ENCODE peak calls at places on chromosomes 5 and 9, in nine cellular contexts. W is left ventricle myocardium inferior, A is left lung, M is astrocyte of the spinal cord, T is heart right ventricle, Z is glutamatergic neuron, P is nephron progenitor cell, Y is WERI-Rb-1, F is mammary epithelial cell. S is an unnamed sample.

GRCh38 chr5:90293931-90294330 is 115.6 kb downstream of the CETN3 start:
- DNase-seq in W (no peak), A (no peak), M (peak; percentile 92), T (no peak), Z (no peak), P (no peak), Y (no peak), F (no peak), S (no peak)

GRCh38 chr9:89533396-89534187 is 35.7 kb upstream of the SEMA4D start:
- DNase-seq in W (no peak), A (no peak), M (no peak), T (no peak), Z (no peak), P (no peak), Y (no peak), F (no peak), S (no peak)

GRCh38 chr9:113564804-113565237 is 101.3 kb downstream of the RGS3 start:
- DNase-seq in W (peak; percentile 69), A (peak; percentile 85), M (peak; percentile 79), T (peak; percentile 73), Z (peak; percentile 56), P (peak; percentile 58), Y (peak; percentile 33), F (peak; percentile 85), S (no peak)

GRCh38 chr9:80157128-80157527 is 585.4 kb downstream of the TLE4 start:
- DNase-seq in W (no peak), A (no peak), M (no peak), T (no peak), Z (no peak), P (no peak), Y (no peak), F (no peak), S (no peak)

GRCh38 chr9:123541441-123541840 is 185.4 kb downstream of the CRB2 start:
- DNase-seq in W (no peak), A (no peak), M (no peak), T (no peak), Z (no peak), P (no peak), Y (no peak), F (no peak), S (no peak)

GRCh38 chr5:39176740-39177628 is 42.4 kb downstream of the FYB1 start:
- DNase-seq in W (no peak), A (no peak), M (no peak), T (no peak), Z (no peak), P (no peak), Y (no peak), F (no peak), S (no peak)

GRCh38 chr9:37511006-37511714 is 25.4 kb downstream of the POLR1E start:
- DNase-seq in W (no peak), A (no peak), M (no peak), T (no peak), Z (peak; percentile 47), P (peak; percentile 41), Y (peak; percentile 69), F (no peak), S (no peak)

GRCh38 chr9:89523948-89524347 is 26.0 kb upstream of the SEMA4D start:
- DNase-seq in W (no peak), A (no peak), M (no peak), T (no peak), Z (no peak), P (no peak), Y (no peak), F (no peak), S (no peak)

GRCh38 chr5:104708027-104708426 is 1145.4 kb upstream of the NUDT12 start:
- DNase-seq in W (no peak), A (no peak), M (no peak), T (no peak), Z (no peak), P (no peak), Y (no peak), F (no peak), S (no peak)

GRCh38 chr9:130940693-130941576 is 1.9 kb upstream of the FIBCD1 start:
- DNase-seq in W (peak; percentile 62), A (peak; percentile 78), M (no peak), T (peak; percentile 73), Z (peak; percentile 78), P (peak; percentile 82), Y (peak; percentile 87), F (peak; percentile 91), S (peak; percentile 77)

GRCh38 chr9:101028346-101029299 is at the start of gene PLPPR1:
- DNase-seq in W (peak; percentile 18), A (peak; percentile 76), M (peak; percentile 33), T (peak; percentile 16), Z (peak; percentile 91), P (peak; percentile 90), Y (peak; percentile 98), F (peak; percentile 67), S (peak; percentile 57)

DNA sequence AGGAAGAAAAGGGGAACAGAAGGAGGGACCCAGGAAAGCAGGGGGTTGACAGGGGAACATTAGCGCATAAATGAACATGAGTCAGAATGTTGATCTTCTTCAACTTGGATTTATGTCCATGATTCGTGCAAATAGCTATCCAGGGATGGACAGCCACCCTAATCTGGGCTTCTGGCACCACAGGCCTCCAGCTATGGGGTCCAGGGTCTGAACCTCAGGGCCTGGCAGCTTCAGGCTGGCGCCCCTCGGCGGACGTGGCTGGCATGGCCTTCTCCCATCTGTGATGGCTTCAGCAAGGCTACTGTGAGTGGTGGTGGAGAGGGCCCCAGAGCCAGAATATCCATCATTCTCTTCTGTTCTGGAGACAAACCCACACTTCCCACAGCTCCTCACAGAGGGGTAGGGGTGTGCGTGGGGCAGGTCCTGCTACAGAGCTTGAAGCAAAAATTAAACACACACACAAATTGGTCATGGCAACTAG is 9.5 kb downstream of the GPX3 start:
- DNase-seq in W (no peak), A (no peak), M (no peak), T (no peak), Z (no peak), P (no peak), Y (no peak), F (no peak), S (no peak)
- TF ChIP-seq CTCF in W (no peak), A (no peak), M (no peak), T (no peak), Z (no peak), P (no peak), Y (no peak), F (no peak), S (no peak)

GRCh38 chr9:133747309-133747708 is 9.2 kb upstream of the SARDH start:
- DNase-seq in W (no peak), A (no peak), M (no peak), T (no peak), Z (no peak), P (no peak), Y (no peak), F (no peak), S (no peak)

GRCh38 chr9:133752739-133753446 is 14.7 kb upstream of the SARDH start:
- DNase-seq in W (no peak), A (no peak), M (no peak), T (no peak), Z (no peak), P (no peak), Y (no peak), F (no peak), S (no peak)

GRCh38 chr9:133754187-133754586 is 16.0 kb upstream of the SARDH start:
- DNase-seq in W (no peak), A (no peak), M (no peak), T (no peak), Z (no peak), P (no peak), Y (no peak), F (no peak), S (peak; percentile 1)

GRCh38 chr9:133750927-133751649 is 12.9 kb upstream of the SARDH start:
- DNase-seq in W (no peak), A (no peak), M (no peak), T (no peak), Z (no peak), P (no peak), Y (no peak), F (no peak), S (no peak)
- TF ChIP-seq CTCF in W (no peak), A (no peak), M (no peak), T (no peak), Z (no peak), P (no peak), Y (no peak), F (no peak), S (no peak)

GRCh38 chr9:87665516-87665915 is 60.4 kb upstream of the CTSL start:
- DNase-seq in W (no peak), A (no peak), M (no peak), T (no peak), Z (no peak), P (no peak), Y (no peak), F (no peak), S (no peak)

GRCh38 chr9:87664153-87665060 is 61.5 kb upstream of the CTSL start:
- DNase-seq in W (no peak), A (no peak), M (no peak), T (no peak), Z (no peak), P (no peak), Y (no peak), F (no peak), S (no peak)

GRCh38 chr9:87668722-87669121 is 57.2 kb upstream of the CTSL start:
- DNase-seq in W (no peak), A (no peak), M (no peak), T (no peak), Z (no peak), P (no peak), Y (no peak), F (no peak), S (no peak)

GRCh38 chr9:87668222-87668621 is 57.7 kb upstream of the CTSL start:
- DNase-seq in W (no peak), A (no peak), M (no peak), T (no peak), Z (no peak), P (no peak), Y (no peak), F (no peak), S (no peak)

DNA sequence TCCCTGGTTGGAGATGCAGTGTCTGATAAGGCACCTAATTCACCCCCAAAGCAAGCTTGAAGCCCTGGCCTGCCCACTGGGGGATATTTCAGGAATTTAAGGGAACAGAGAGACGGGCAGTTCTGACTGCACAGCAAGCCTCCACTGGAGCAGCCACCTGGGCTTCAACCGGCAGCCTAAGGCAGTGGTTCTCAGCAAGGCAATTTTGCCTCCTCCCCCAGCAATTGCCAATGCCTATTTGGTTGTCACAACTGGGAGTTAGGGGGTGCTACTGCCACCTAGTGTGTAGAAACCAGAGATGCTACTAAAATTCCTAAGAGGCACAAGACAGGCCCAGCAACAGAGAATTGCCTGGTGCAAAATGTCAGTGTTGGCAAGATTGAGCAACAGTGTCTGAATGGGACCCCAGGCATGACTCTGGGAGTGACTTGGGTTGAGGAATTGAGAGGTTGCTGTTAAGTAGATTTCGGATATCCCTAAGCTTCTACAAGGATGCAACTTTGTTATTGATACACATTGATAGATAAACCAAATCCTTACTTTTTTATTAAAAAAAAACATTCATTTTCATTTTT is 58.7 kb upstream of the CTSL start:
- DNase-seq in W (no peak), A (no peak), M (no peak), T (no peak), Z (no peak), P (peak; percentile 20), Y (peak; percentile 31), F (peak; percentile 8), S (no peak)
- TF ChIP-seq CTCF in W (peak; percentile 16), A (peak; percentile 38), M (peak; percentile 19), T (no peak), Z (no peak), P (peak; percentile 47), Y (peak; percentile 54), F (no peak), S (peak; percentile 45)

DNA sequence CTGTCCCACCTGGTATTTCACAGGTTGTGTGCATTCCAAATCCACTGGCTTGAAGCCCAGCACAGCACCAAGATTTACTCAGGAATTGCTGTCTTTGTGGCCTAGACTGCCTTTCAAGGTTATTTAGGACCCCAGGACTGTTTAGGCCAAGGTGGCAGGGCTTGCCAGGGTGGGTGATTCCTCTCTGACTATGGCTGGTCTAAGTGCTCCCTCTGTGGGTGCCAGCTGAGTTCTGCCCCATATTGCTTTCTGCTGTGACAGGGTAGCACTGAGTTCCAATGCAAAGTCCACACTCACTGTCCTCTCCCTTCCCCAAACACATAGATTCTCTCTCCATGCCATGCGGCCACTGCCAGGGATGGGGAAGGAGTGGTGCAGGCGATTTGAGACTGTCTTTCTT is 318.2 kb downstream of the EFNA5 start:
- DNase-seq in W (no peak), A (no peak), M (no peak), T (no peak), Z (no peak), P (no peak), Y (no peak), F (no peak), S (no peak)
- TF ChIP-seq CTCF in W (no peak), A (no peak), M (no peak), T (no peak), Z (no peak), P (no peak), Y (no peak), F (no peak), S (no peak)